ENCODE peak calls at places on chromosomes 13 and 19, in five cellular contexts. One of them, this sample, is unnamed.

GRCh38 chr19:1068111-1069001 is 1.4 kb downstream of the ARHGAP45 start:
- DNase-seq in GM23248: no peak
- DNase-seq in kidney tubule cell: no peak
- DNase-seq in NCI-H460: no peak
- DNase-seq in GM03348: no peak
- DNase-seq in this sample: no peak

GRCh38 chr19:29121684-29122083 is 91.3 kb downstream of the UQCRFS1 start:
- DNase-seq in GM23248: peak
- DNase-seq in kidney tubule cell: peak
- DNase-seq in NCI-H460: no peak
- DNase-seq in GM03348: peak
- DNase-seq in this sample: no peak

GRCh38 chr19:13241321-13242104 is 91.3 kb downstream of the IER2 start:
- DNase-seq in GM23248: peak
- DNase-seq in kidney tubule cell: no peak
- DNase-seq in NCI-H460: no peak
- DNase-seq in GM03348: no peak
- DNase-seq in this sample: no peak

GRCh38 chr19:44451687-44452086 is 3.4 kb upstream of the ZNF229 start:
- DNase-seq in GM23248: no peak
- DNase-seq in kidney tubule cell: no peak
- DNase-seq in NCI-H460: no peak
- DNase-seq in GM03348: no peak
- DNase-seq in this sample: no peak

GRCh38 chr13:60379837-60380236 is 17.2 kb upstream of the TDRD3 start:
- DNase-seq in GM23248: peak
- DNase-seq in kidney tubule cell: peak
- DNase-seq in NCI-H460: no peak
- DNase-seq in GM03348: no peak
- DNase-seq in this sample: no peak

GRCh38 chr13:31012285-31013024 is 80.0 kb downstream of the TEX26 start:
- DNase-seq in GM23248: peak
- DNase-seq in kidney tubule cell: peak
- DNase-seq in NCI-H460: no peak
- DNase-seq in GM03348: peak
- DNase-seq in this sample: no peak

GRCh38 chr19:48135411-48135810 is 24.8 kb upstream of the PLA2G4C start:
- DNase-seq in GM23248: peak
- DNase-seq in kidney tubule cell: no peak
- DNase-seq in NCI-H460: no peak
- DNase-seq in GM03348: no peak
- DNase-seq in this sample: no peak

GRCh38 chr13:50991624-50992610 is 82.3 kb downstream of the RNASEH2B start:
- DNase-seq in GM23248: no peak
- DNase-seq in kidney tubule cell: no peak
- DNase-seq in NCI-H460: no peak
- DNase-seq in GM03348: no peak
- DNase-seq in this sample: no peak

GRCh38 chr19:18421371-18421959 is 2.3 kb downstream of the SSBP4 start:
- DNase-seq in GM23248: no peak
- DNase-seq in kidney tubule cell: no peak
- DNase-seq in NCI-H460: no peak
- DNase-seq in GM03348: no peak
- DNase-seq in this sample: no peak

GRCh38 chr13:30895773-30896172 is 10.3 kb upstream of the MEDAG start:
- DNase-seq in GM23248: peak
- DNase-seq in kidney tubule cell: peak
- DNase-seq in NCI-H460: no peak
- DNase-seq in GM03348: peak
- DNase-seq in this sample: no peak

GRCh38 chr19:32869369-32870153 is at the start of gene SLC7A9:
- DNase-seq in GM23248: no peak
- DNase-seq in kidney tubule cell: peak
- DNase-seq in NCI-H460: no peak
- DNase-seq in GM03348: no peak
- DNase-seq in this sample: no peak

GRCh38 chr13:112984501-112984900 is 15.5 kb downstream of the MCF2L start:
- DNase-seq in GM23248: no peak
- DNase-seq in kidney tubule cell: no peak
- DNase-seq in NCI-H460: no peak
- DNase-seq in GM03348: no peak
- DNase-seq in this sample: no peak

GRCh38 chr13:61700663-61701062 is 285.0 kb upstream of the PCDH20 start:
- DNase-seq in GM23248: no peak
- DNase-seq in kidney tubule cell: no peak
- DNase-seq in NCI-H460: no peak
- DNase-seq in GM03348: no peak
- DNase-seq in this sample: no peak

GRCh38 chr13:41985788-41986508 is 25.0 kb upstream of the VWA8 start:
- DNase-seq in GM23248: peak
- DNase-seq in kidney tubule cell: peak
- DNase-seq in NCI-H460: no peak
- DNase-seq in GM03348: peak
- DNase-seq in this sample: no peak

GRCh38 chr13:48319458-48320395 is 16.2 kb downstream of the RB1 start:
- DNase-seq in GM23248: no peak
- DNase-seq in kidney tubule cell: no peak
- DNase-seq in NCI-H460: no peak
- DNase-seq in GM03348: no peak
- DNase-seq in this sample: no peak

This sample was measured in activated CD4-positive, alpha-beta T cell treated with anti-CD3 and anti-CD28 coated beads, Interleukin-2, amount 50 U/mL, for 4 hours.